ENCODE peak calls at places on chromosomes 13 and 19, in ten cellular contexts. W is AG04449; R is GM03348; E is NCI-H1417; X is stimulated activated CD8-positive, alpha-beta memory T cell treated with anti-CD3 and anti-CD28 coated beads, Interleukin-7, amount 100 ng/mL, for 1 hour; J is AG10803; N is omental fat pad; D is caudate nucleus; H is left lung; L is NCI-H2029. T is an unnamed sample.

GRCh38 chr19:6056801-6057650 is 53.3 kb downstream of the RFX2 start:
- DNase-seq in W (peak; percentile 53), L (peak; percentile 88), J (peak; percentile 99), X (no peak), H (peak; percentile 82), R (peak; percentile 91), D (peak; percentile 51), E (no peak), N (peak; percentile 62), T (peak; percentile 79)

GRCh38 chr19:33329727-33330126 is 27.4 kb upstream of the CEBPA start:
- DNase-seq in X (no peak), E (no peak), N (no peak), L (no peak), J (no peak), H (no peak), R (no peak), D (no peak), W (no peak), T (no peak)

GRCh38 chr13:35723061-35723461 is 246.6 kb upstream of the MAB21L1 start:
- DNase-seq in W (no peak), N (no peak), X (no peak), E (no peak), J (peak; percentile 70), D (no peak), R (peak; percentile 40), H (no peak), L (no peak), T (no peak)

GRCh38 chr19:15519433-15519976 is 11.2 kb downstream of the CYP4F22 start:
- DNase-seq in N (no peak), H (no peak), X (no peak), E (no peak), L (no peak), D (no peak), J (no peak), W (no peak), R (no peak), T (no peak)

GRCh38 chr19:7488736-7489353 is at the start of gene PEX11G:
- DNase-seq in J (peak; percentile 74), N (peak; percentile 87), H (peak; percentile 90), D (peak; percentile 80), W (no peak), R (peak; percentile 100), L (peak; percentile 77), E (peak; percentile 80), X (peak; percentile 82), T (peak; percentile 80)

GRCh38 chr19:30924670-30925069 is 424.6 kb downstream of the TSHZ3 start:
- DNase-seq in E (no peak), N (no peak), R (no peak), J (no peak), L (no peak), X (no peak), W (no peak), H (no peak), D (no peak), T (no peak)

GRCh38 chr19:57560049-57560491 is 407 bp upstream of the ZNF550 start:
- DNase-seq in H (no peak), N (no peak), D (no peak), X (no peak), W (peak; percentile 28), R (peak; percentile 14), L (no peak), J (peak; percentile 78), E (no peak), T (no peak)

GRCh38 chr19:51246153-51246552 is 4.7 kb upstream of the SIGLECL1 start:
- DNase-seq in X (no peak), N (no peak), R (no peak), J (peak; percentile 1), E (no peak), W (no peak), D (no peak), H (no peak), L (no peak), T (no peak)

GRCh38 chr19:54319049-54319448 is 6.1 kb upstream of the LILRA5 start:
- DNase-seq in N (no peak), L (no peak), D (no peak), X (no peak), J (no peak), W (no peak), H (no peak), R (no peak), E (no peak), T (no peak)

GRCh38 chr13:113017506-113018215 is 48.6 kb downstream of the MCF2L start:
- DNase-seq in R (no peak), L (no peak), W (no peak), D (no peak), J (no peak), E (no peak), X (no peak), H (no peak), N (no peak), T (no peak)

GRCh38 chr19:34269968-34270621 is 15.7 kb downstream of the GARRE1 start:
- DNase-seq in R (peak; percentile 54), D (no peak), L (peak; percentile 49), W (no peak), J (peak; percentile 51), E (no peak), H (peak; percentile 62), N (no peak), X (peak; percentile 39), T (peak; percentile 13)

GRCh38 chr19:45439569-45440258 is 16.0 kb upstream of the ERCC1 start:
- DNase-seq in E (peak; percentile 84), X (peak; percentile 77), R (peak; percentile 86), L (no peak), N (peak; percentile 56), J (peak; percentile 81), W (no peak), H (peak; percentile 82), D (peak; percentile 73), T (peak; percentile 66)

GRCh38 chr19:41591951-41592562 is 16.1 kb downstream of the CEACAM21 start:
- DNase-seq in N (no peak), D (no peak), E (no peak), L (no peak), J (no peak), X (no peak), H (no peak), W (no peak), R (no peak), T (no peak)

GRCh38 chr19:38666662-38667448 is 19.4 kb downstream of the ACTN4 start:
- DNase-seq in W (no peak), R (peak; percentile 41), D (no peak), L (peak; percentile 72), H (no peak), J (peak; percentile 87), X (no peak), E (no peak), N (no peak), T (no peak)

GRCh38 chr13:73754727-73755292 is 379.4 kb downstream of the KLF12 start:
- DNase-seq in R (peak; percentile 64), J (peak; percentile 62), H (no peak), L (peak; percentile 38), E (peak; percentile 93), W (no peak), D (no peak), N (no peak), X (no peak), T (peak; percentile 71)

GRCh38 chr13:112895521-112896465 is 73.2 kb upstream of the MCF2L start:
- DNase-seq in J (no peak), L (no peak), N (no peak), R (no peak), E (no peak), X (no peak), W (no peak), H (peak; percentile 27), D (no peak), T (no peak)

GRCh38 chr19:28736528-28736927 is 476.4 kb downstream of the UQCRFS1 start:
- DNase-seq in L (no peak), X (no peak), J (no peak), W (no peak), H (no peak), R (no peak), N (no peak), D (no peak), E (no peak), T (no peak)

GRCh38 chr19:23762884-23763711 is 4.4 kb upstream of the ZNF681 start:
- DNase-seq in H (peak; percentile 87), E (peak; percentile 77), D (peak; percentile 30), N (peak; percentile 69), L (peak; percentile 81), W (no peak), X (peak; percentile 58), R (peak; percentile 68), J (peak; percentile 23), T (no peak)

GRCh38 chr13:90594694-90595093 is 752.8 kb upstream of the MIR17HG start:
- DNase-seq in D (no peak), J (peak; percentile 48), L (no peak), N (no peak), E (no peak), W (no peak), H (no peak), R (peak; percentile 16), X (no peak), T (no peak)

GRCh38 chr19:40231544-40232424 is 5.3 kb upstream of the CCNP start:
- DNase-seq in N (no peak), D (no peak), H (no peak), R (peak; percentile 41), J (no peak), X (no peak), L (no peak), W (no peak), E (no peak), T (no peak)

GRCh38 chr13:99959538-99960230 is 11.9 kb downstream of the ZIC5 start:
- DNase-seq in X (no peak), R (no peak), D (no peak), N (no peak), H (no peak), J (no peak), L (no peak), W (no peak), E (peak; percentile 27), T (no peak)

GRCh38 chr13:94154362-94154761 is 325.1 kb downstream of the DCT start:
- DNase-seq in E (no peak), J (peak; percentile 81), N (no peak), H (no peak), X (no peak), D (no peak), W (peak; percentile 44), R (peak; percentile 46), L (no peak), T (no peak)

GRCh38 chr13:33931397-33931987 is 113.5 kb downstream of the RFC3 start:
- DNase-seq in J (peak; percentile 58), R (peak; percentile 46), N (no peak), W (no peak), L (peak; percentile 0), H (no peak), D (no peak), X (no peak), E (peak; percentile 53), T (peak; percentile 68)

GRCh38 chr19:32240316-32240715 is 105.1 kb upstream of the ZNF507 start:
- DNase-seq in D (no peak), W (no peak), E (no peak), L (no peak), X (no peak), H (no peak), J (no peak), R (no peak), N (no peak), T (no peak)

GRCh38 chr19:3606174-3606689 is 443 bp downstream of the TBXA2R start:
- DNase-seq in E (peak; percentile 15), L (peak; percentile 64), N (no peak), J (no peak), R (peak; percentile 54), X (no peak), H (no peak), D (no peak), W (no peak), T (peak; percentile 85)

GRCh38 chr13:33610471-33611015 is 207.4 kb upstream of the RFC3 start:
- DNase-seq in W (no peak), N (no peak), L (peak; percentile 75), E (no peak), D (peak; percentile 42), H (no peak), X (no peak), R (no peak), J (no peak), T (peak; percentile 87)

GRCh38 chr13:97121894-97122293 is 100.2 kb upstream of the MBNL2 start:
- DNase-seq in J (no peak), D (no peak), X (no peak), N (no peak), E (no peak), L (no peak), R (no peak), H (no peak), W (no peak), T (no peak)

GRCh38 chr19:36245210-36246005 is 30.5 kb downstream of the ZNF146 start:
- DNase-seq in J (no peak), H (no peak), D (no peak), R (peak; percentile 35), N (no peak), E (peak; percentile 50), L (no peak), W (no peak), X (no peak), T (no peak)